ENCODE peak calls at places on chromosomes 5 and 9, in six cellular contexts. Y is tibial nerve; B is astrocyte of the hippocampus; X is neural crest cell; L is activated naive CD8-positive, alpha-beta T cell treated with anti-CD3 and anti-CD28 coated beads, Interleukin-2, amount 50 U/mL, for 24 hours; A is GM23338. Z is an unnamed sample.

GRCh38 chr5:149898811-149899210 is 45.8 kb downstream of the PDE6A start:
- DNase-seq in Y (no peak), B (no peak), X (no peak), L (no peak), A (no peak), Z (no peak)

GRCh38 chr5:10457682-10458574 is 16.2 kb downstream of the ROPN1L start:
- DNase-seq in Y (no peak), B (no peak), X (no peak), L (no peak), A (peak), Z (no peak)

GRCh38 chr5:684771-685216 is 8.4 kb downstream of the TPPP start:
- DNase-seq in Y (no peak), B (no peak), X (no peak), L (no peak), A (no peak), Z (no peak)

GRCh38 chr5:118692811-118693342 is 295.5 kb downstream of the DTWD2 start:
- DNase-seq in Y (no peak), B (no peak), X (no peak), L (no peak), A (peak), Z (no peak)

GRCh38 chr9:133960568-133961129 is 31.5 kb downstream of the VAV2 start:
- DNase-seq in Y (no peak), B (peak), X (no peak), L (no peak), A (peak), Z (no peak)

GRCh38 chr5:39992617-39993203 is 567.9 kb upstream of the DAB2 start:
- DNase-seq in Y (no peak), B (no peak), X (no peak), L (no peak), A (no peak), Z (no peak)

GRCh38 chr9:124453586-124454191 is 3.4 kb downstream of the ADGRD2 start:
- DNase-seq in Y (no peak), B (no peak), X (no peak), L (no peak), A (peak), Z (no peak)

GRCh38 chr5:37839441-37840035 is 303 bp downstream of the GDNF start:
- DNase-seq in Y (no peak), B (peak), X (peak), L (no peak), A (peak), Z (no peak)

GRCh38 chr5:134396274-134396673 is 15.4 kb downstream of the CDKN2AIPNL start:
- DNase-seq in Y (no peak), B (no peak), X (no peak), L (no peak), A (no peak), Z (no peak)

GRCh38 chr9:91212592-91213243 is 149.0 kb downstream of the AUH start:
- DNase-seq in Y (no peak), B (no peak), X (no peak), L (no peak), A (no peak), Z (no peak)

GRCh38 chr5:109953821-109954220 is 264.1 kb downstream of the MAN2A1 start:
- DNase-seq in Y (no peak), B (peak), X (no peak), L (no peak), A (no peak), Z (no peak)

GRCh38 chr9:136656795-136657611 is 5.7 kb upstream of the EGFL7 start:
- DNase-seq in Y (no peak), B (no peak), X (no peak), L (no peak), A (no peak), Z (no peak)

GRCh38 chr9:4515958-4516375 is 25.7 kb downstream of the SLC1A1 start:
- DNase-seq in Y (no peak), B (peak), X (no peak), L (no peak), A (no peak), Z (no peak)

GRCh38 chr5:14594378-14595074 is 12.9 kb downstream of the OTULINL start:
- DNase-seq in Y (no peak), B (no peak), X (no peak), L (peak), A (no peak), Z (no peak)

GRCh38 chr5:167361841-167362240 is 929.6 kb upstream of the WWC1 start:
- DNase-seq in Y (no peak), B (no peak), X (no peak), L (no peak), A (no peak), Z (no peak)

GRCh38 chr9:91433180-91433579 is 9.5 kb upstream of the NFIL3 start:
- DNase-seq in Y (no peak), B (peak), X (no peak), L (no peak), A (no peak), Z (no peak)

GRCh38 chr9:120478208-120478607 is 101.8 kb downstream of the CDK5RAP2 start:
- DNase-seq in Y (no peak), B (no peak), X (no peak), L (no peak), A (no peak), Z (no peak)

GRCh38 chr5:68479524-68479923 is 264.0 kb downstream of the PIK3R1 start:
- DNase-seq in Y (no peak), B (no peak), X (no peak), L (no peak), A (no peak), Z (no peak)

GRCh38 chr5:15566789-15567188 is 66.8 kb downstream of the FBXL7 start:
- DNase-seq in Y (no peak), B (no peak), X (no peak), L (no peak), A (no peak), Z (no peak)

GRCh38 chr5:140796718-140797095 is 2.1 kb downstream of the PCDHA2 start:
- DNase-seq in Y (no peak), B (no peak), X (no peak), L (no peak), A (no peak), Z (no peak)

GRCh38 chr5:81105261-81105877 is 127.8 kb upstream of the CKMT2 start:
- DNase-seq in Y (no peak), B (no peak), X (no peak), L (no peak), A (no peak), Z (no peak)

GRCh38 chr9:126146254-126147145 is 180.1 kb upstream of the MVB12B start:
- DNase-seq in Y (no peak), B (peak), X (peak), L (peak), A (peak), Z (peak)

Z was measured in iPS DF 6.9.